ENCODE peak calls at places on chromosomes 12 and 14, in ten cellular contexts. One of them, this sample, is unnamed.

GRCh38 chr12:125381373-125381772 is 316.1 kb downstream of the AACS start:
- DNase-seq in Kasumi-1: no peak
- DNase-seq in posterior cingulate gyrus: no peak
- DNase-seq in amniotic epithelial cell: no peak
- DNase-seq in prostate gland: no peak
- DNase-seq in activated T-helper 1 cell treated with anti-CD3 and anti-CD28 coated beads, Interleukin-2, amount 50 U/mL, for 16 hours: no peak
- DNase-seq in central memory CD8-positive, alpha-beta T cell: no peak
- DNase-seq in GM18507: no peak
- DNase-seq in HTR-8/SVneo: no peak
- DNase-seq in nucleus accumbens: no peak
- DNase-seq in this sample: no peak

GRCh38 chr12:70292017-70292776 is 49.0 kb downstream of the CNOT2 start:
- DNase-seq in posterior cingulate gyrus: no peak
- DNase-seq in central memory CD8-positive, alpha-beta T cell: no peak
- DNase-seq in prostate gland: no peak
- DNase-seq in GM18507: no peak
- DNase-seq in HTR-8/SVneo: no peak
- DNase-seq in amniotic epithelial cell: no peak
- DNase-seq in nucleus accumbens: no peak
- DNase-seq in Kasumi-1: no peak
- DNase-seq in activated T-helper 1 cell treated with anti-CD3 and anti-CD28 coated beads, Interleukin-2, amount 50 U/mL, for 16 hours: no peak
- DNase-seq in this sample: no peak

GRCh38 chr12:100267603-100268281 is 765 bp downstream of the SCYL2 start:
- DNase-seq in posterior cingulate gyrus: no peak
- DNase-seq in GM18507: no peak
- DNase-seq in amniotic epithelial cell: peak; percentile 22
- DNase-seq in HTR-8/SVneo: no peak
- DNase-seq in central memory CD8-positive, alpha-beta T cell: peak; percentile 15
- DNase-seq in Kasumi-1: no peak
- DNase-seq in prostate gland: peak; percentile 17
- DNase-seq in activated T-helper 1 cell treated with anti-CD3 and anti-CD28 coated beads, Interleukin-2, amount 50 U/mL, for 16 hours: no peak
- DNase-seq in nucleus accumbens: peak; percentile 59
- DNase-seq in this sample: peak; percentile 3

GRCh38 chr14:67228325-67228984 is 12.8 kb upstream of the PALS1 start:
- DNase-seq in prostate gland: no peak
- DNase-seq in activated T-helper 1 cell treated with anti-CD3 and anti-CD28 coated beads, Interleukin-2, amount 50 U/mL, for 16 hours: no peak
- DNase-seq in GM18507: no peak
- DNase-seq in amniotic epithelial cell: peak; percentile 52
- DNase-seq in nucleus accumbens: no peak
- DNase-seq in Kasumi-1: no peak
- DNase-seq in central memory CD8-positive, alpha-beta T cell: no peak
- DNase-seq in HTR-8/SVneo: peak; percentile 67
- DNase-seq in posterior cingulate gyrus: no peak
- DNase-seq in this sample: no peak

GRCh38 chr12:130433411-130433810 is 95.7 kb downstream of the PIWIL1 start:
- DNase-seq in GM18507: no peak
- DNase-seq in activated T-helper 1 cell treated with anti-CD3 and anti-CD28 coated beads, Interleukin-2, amount 50 U/mL, for 16 hours: no peak
- DNase-seq in Kasumi-1: no peak
- DNase-seq in HTR-8/SVneo: no peak
- DNase-seq in prostate gland: no peak
- DNase-seq in central memory CD8-positive, alpha-beta T cell: no peak
- DNase-seq in amniotic epithelial cell: no peak
- DNase-seq in nucleus accumbens: no peak
- DNase-seq in posterior cingulate gyrus: no peak
- DNase-seq in this sample: no peak

GRCh38 chr12:109115758-109116610 is at the start of gene ACACB:
- DNase-seq in central memory CD8-positive, alpha-beta T cell: no peak
- DNase-seq in GM18507: no peak
- DNase-seq in HTR-8/SVneo: no peak
- DNase-seq in Kasumi-1: peak; percentile 83
- DNase-seq in amniotic epithelial cell: peak; percentile 47
- DNase-seq in prostate gland: peak; percentile 10
- DNase-seq in activated T-helper 1 cell treated with anti-CD3 and anti-CD28 coated beads, Interleukin-2, amount 50 U/mL, for 16 hours: no peak
- DNase-seq in nucleus accumbens: peak; percentile 43
- DNase-seq in posterior cingulate gyrus: peak; percentile 70
- DNase-seq in this sample: peak; percentile 80

GRCh38 chr12:101045486-101046474 is 164.3 kb downstream of the SLC5A8 start:
- DNase-seq in posterior cingulate gyrus: no peak
- DNase-seq in activated T-helper 1 cell treated with anti-CD3 and anti-CD28 coated beads, Interleukin-2, amount 50 U/mL, for 16 hours: no peak
- DNase-seq in GM18507: no peak
- DNase-seq in prostate gland: no peak
- DNase-seq in amniotic epithelial cell: peak; percentile 20
- DNase-seq in Kasumi-1: no peak
- DNase-seq in nucleus accumbens: no peak
- DNase-seq in central memory CD8-positive, alpha-beta T cell: no peak
- DNase-seq in HTR-8/SVneo: no peak
- DNase-seq in this sample: no peak

GRCh38 chr12:25769076-25769945 is 189.2 kb upstream of the RASSF8 start:
- DNase-seq in activated T-helper 1 cell treated with anti-CD3 and anti-CD28 coated beads, Interleukin-2, amount 50 U/mL, for 16 hours: no peak
- DNase-seq in HTR-8/SVneo: peak; percentile 54
- DNase-seq in Kasumi-1: peak; percentile 10
- DNase-seq in amniotic epithelial cell: peak; percentile 88
- DNase-seq in GM18507: no peak
- DNase-seq in nucleus accumbens: no peak
- DNase-seq in central memory CD8-positive, alpha-beta T cell: no peak
- DNase-seq in prostate gland: no peak
- DNase-seq in posterior cingulate gyrus: no peak
- DNase-seq in this sample: no peak

GRCh38 chr12:50991296-50991695 is 34.9 kb downstream of the SLC11A2 start:
- DNase-seq in HTR-8/SVneo: no peak
- DNase-seq in activated T-helper 1 cell treated with anti-CD3 and anti-CD28 coated beads, Interleukin-2, amount 50 U/mL, for 16 hours: no peak
- DNase-seq in Kasumi-1: no peak
- DNase-seq in nucleus accumbens: no peak
- DNase-seq in central memory CD8-positive, alpha-beta T cell: no peak
- DNase-seq in amniotic epithelial cell: no peak
- DNase-seq in posterior cingulate gyrus: no peak
- DNase-seq in GM18507: no peak
- DNase-seq in prostate gland: no peak
- DNase-seq in this sample: no peak

GRCh38 chr12:126747530-126748149 is 1519.3 kb upstream of the TMEM132C start:
- DNase-seq in prostate gland: no peak
- DNase-seq in activated T-helper 1 cell treated with anti-CD3 and anti-CD28 coated beads, Interleukin-2, amount 50 U/mL, for 16 hours: peak; percentile 27
- DNase-seq in Kasumi-1: peak; percentile 5
- DNase-seq in nucleus accumbens: no peak
- DNase-seq in HTR-8/SVneo: peak; percentile 10
- DNase-seq in posterior cingulate gyrus: peak; percentile 42
- DNase-seq in central memory CD8-positive, alpha-beta T cell: peak; percentile 39
- DNase-seq in amniotic epithelial cell: no peak
- DNase-seq in GM18507: no peak
- DNase-seq in this sample: peak; percentile 21

GRCh38 chr12:102948941-102949352 is 8.5 kb upstream of the ASCL1 start:
- DNase-seq in HTR-8/SVneo: peak; percentile 32
- DNase-seq in activated T-helper 1 cell treated with anti-CD3 and anti-CD28 coated beads, Interleukin-2, amount 50 U/mL, for 16 hours: no peak
- DNase-seq in amniotic epithelial cell: peak; percentile 22
- DNase-seq in prostate gland: no peak
- DNase-seq in central memory CD8-positive, alpha-beta T cell: peak; percentile 37
- DNase-seq in Kasumi-1: peak; percentile 35
- DNase-seq in GM18507: no peak
- DNase-seq in nucleus accumbens: no peak
- DNase-seq in posterior cingulate gyrus: peak; percentile 73
- DNase-seq in this sample: peak; percentile 9

GRCh38 chr14:33568935-33569579 is 381.8 kb downstream of the EGLN3 start:
- DNase-seq in central memory CD8-positive, alpha-beta T cell: no peak
- DNase-seq in Kasumi-1: no peak
- DNase-seq in prostate gland: no peak
- DNase-seq in nucleus accumbens: no peak
- DNase-seq in activated T-helper 1 cell treated with anti-CD3 and anti-CD28 coated beads, Interleukin-2, amount 50 U/mL, for 16 hours: no peak
- DNase-seq in posterior cingulate gyrus: no peak
- DNase-seq in amniotic epithelial cell: peak; percentile 36
- DNase-seq in HTR-8/SVneo: no peak
- DNase-seq in GM18507: no peak
- DNase-seq in this sample: no peak

GRCh38 chr12:132354211-132354981 is 25.0 kb upstream of the GALNT9 start:
- DNase-seq in GM18507: no peak
- DNase-seq in posterior cingulate gyrus: peak; percentile 42
- DNase-seq in amniotic epithelial cell: no peak
- DNase-seq in activated T-helper 1 cell treated with anti-CD3 and anti-CD28 coated beads, Interleukin-2, amount 50 U/mL, for 16 hours: no peak
- DNase-seq in central memory CD8-positive, alpha-beta T cell: no peak
- DNase-seq in prostate gland: no peak
- DNase-seq in nucleus accumbens: no peak
- DNase-seq in HTR-8/SVneo: no peak
- DNase-seq in Kasumi-1: no peak
- DNase-seq in this sample: no peak

GRCh38 chr14:94047581-94047980 is 21.4 kb downstream of the OTUB2 start:
- DNase-seq in HTR-8/SVneo: no peak
- DNase-seq in central memory CD8-positive, alpha-beta T cell: no peak
- DNase-seq in amniotic epithelial cell: no peak
- DNase-seq in prostate gland: no peak
- DNase-seq in posterior cingulate gyrus: no peak
- DNase-seq in nucleus accumbens: no peak
- DNase-seq in Kasumi-1: no peak
- DNase-seq in GM18507: no peak
- DNase-seq in activated T-helper 1 cell treated with anti-CD3 and anti-CD28 coated beads, Interleukin-2, amount 50 U/mL, for 16 hours: no peak
- DNase-seq in this sample: no peak

GRCh38 chr12:113469224-113469652 is 2.4 kb downstream of the LHX5 start:
- DNase-seq in activated T-helper 1 cell treated with anti-CD3 and anti-CD28 coated beads, Interleukin-2, amount 50 U/mL, for 16 hours: no peak
- DNase-seq in Kasumi-1: no peak
- DNase-seq in nucleus accumbens: no peak
- DNase-seq in central memory CD8-positive, alpha-beta T cell: no peak
- DNase-seq in prostate gland: no peak
- DNase-seq in HTR-8/SVneo: no peak
- DNase-seq in posterior cingulate gyrus: no peak
- DNase-seq in GM18507: no peak
- DNase-seq in amniotic epithelial cell: no peak
- DNase-seq in this sample: no peak

GRCh38 chr14:68474741-68475140 is 318.1 kb downstream of the ZFP36L1 start:
- DNase-seq in nucleus accumbens: no peak
- DNase-seq in central memory CD8-positive, alpha-beta T cell: no peak
- DNase-seq in amniotic epithelial cell: no peak
- DNase-seq in activated T-helper 1 cell treated with anti-CD3 and anti-CD28 coated beads, Interleukin-2, amount 50 U/mL, for 16 hours: no peak
- DNase-seq in Kasumi-1: no peak
- DNase-seq in HTR-8/SVneo: no peak
- DNase-seq in GM18507: no peak
- DNase-seq in prostate gland: peak; percentile 30
- DNase-seq in posterior cingulate gyrus: no peak
- DNase-seq in this sample: no peak

GRCh38 chr12:81987351-81987750 is 228.2 kb upstream of the PPFIA2 start:
- DNase-seq in central memory CD8-positive, alpha-beta T cell: no peak
- DNase-seq in GM18507: no peak
- DNase-seq in Kasumi-1: no peak
- DNase-seq in activated T-helper 1 cell treated with anti-CD3 and anti-CD28 coated beads, Interleukin-2, amount 50 U/mL, for 16 hours: no peak
- DNase-seq in prostate gland: no peak
- DNase-seq in nucleus accumbens: no peak
- DNase-seq in HTR-8/SVneo: no peak
- DNase-seq in posterior cingulate gyrus: no peak
- DNase-seq in amniotic epithelial cell: no peak
- DNase-seq in this sample: no peak